ENCODE peak calls at places on chromosomes 1 and 21, in ten cellular contexts. One of them, this sample, is unnamed.

GRCh38 chr1:211260161-211261107 is 1.3 kb downstream of the RCOR3 start:
- DNase-seq in T-helper 9 cell: peak; percentile 55
- DNase-seq in stimulated activated CD8-positive, alpha-beta memory T cell treated with anti-CD3 and anti-CD28 coated beads, Interleukin-7, amount 100 ng/mL, for 24 hours: peak; percentile 53
- DNase-seq in activated CD8-positive, alpha-beta memory T cell treated with anti-CD3 and anti-CD28 coated beads, Interleukin-2, amount 50 U/mL, for 4 hours: peak; percentile 53
- DNase-seq in renal cortical epithelial cell: peak; percentile 58
- DNase-seq in NCI-H1930: peak; percentile 32
- DNase-seq in pancreas: peak; percentile 87
- DNase-seq in A549: peak; percentile 82
- DNase-seq in progenitor cell of endocrine pancreas: peak; percentile 43
- DNase-seq in CD8-positive, alpha-beta memory T cell: peak; percentile 57
- DNase-seq in this sample: peak; percentile 46

GRCh38 chr1:240682166-240682565 is 70.2 kb upstream of the GREM2 start:
- DNase-seq in T-helper 9 cell: no peak
- DNase-seq in stimulated activated CD8-positive, alpha-beta memory T cell treated with anti-CD3 and anti-CD28 coated beads, Interleukin-7, amount 100 ng/mL, for 24 hours: no peak
- DNase-seq in activated CD8-positive, alpha-beta memory T cell treated with anti-CD3 and anti-CD28 coated beads, Interleukin-2, amount 50 U/mL, for 4 hours: no peak
- DNase-seq in renal cortical epithelial cell: no peak
- DNase-seq in NCI-H1930: no peak
- DNase-seq in pancreas: no peak
- DNase-seq in A549: no peak
- DNase-seq in progenitor cell of endocrine pancreas: no peak
- DNase-seq in CD8-positive, alpha-beta memory T cell: no peak
- DNase-seq in this sample: no peak

GRCh38 chr1:36664564-36665287 is 182.0 kb upstream of the CSF3R start:
- DNase-seq in T-helper 9 cell: no peak
- DNase-seq in stimulated activated CD8-positive, alpha-beta memory T cell treated with anti-CD3 and anti-CD28 coated beads, Interleukin-7, amount 100 ng/mL, for 24 hours: no peak
- DNase-seq in activated CD8-positive, alpha-beta memory T cell treated with anti-CD3 and anti-CD28 coated beads, Interleukin-2, amount 50 U/mL, for 4 hours: no peak
- DNase-seq in renal cortical epithelial cell: no peak
- DNase-seq in NCI-H1930: no peak
- DNase-seq in pancreas: no peak
- DNase-seq in A549: no peak
- DNase-seq in progenitor cell of endocrine pancreas: no peak
- DNase-seq in CD8-positive, alpha-beta memory T cell: no peak
- DNase-seq in this sample: no peak

GRCh38 chr21:14842641-14843040 is 222.2 kb downstream of the NRIP1 start:
- DNase-seq in T-helper 9 cell: no peak
- DNase-seq in stimulated activated CD8-positive, alpha-beta memory T cell treated with anti-CD3 and anti-CD28 coated beads, Interleukin-7, amount 100 ng/mL, for 24 hours: no peak
- DNase-seq in activated CD8-positive, alpha-beta memory T cell treated with anti-CD3 and anti-CD28 coated beads, Interleukin-2, amount 50 U/mL, for 4 hours: no peak
- DNase-seq in renal cortical epithelial cell: no peak
- DNase-seq in NCI-H1930: no peak
- DNase-seq in pancreas: no peak
- DNase-seq in A549: no peak
- DNase-seq in progenitor cell of endocrine pancreas: no peak
- DNase-seq in CD8-positive, alpha-beta memory T cell: no peak
- DNase-seq in this sample: no peak

GRCh38 chr1:26744075-26744958 is 43.4 kb upstream of the PIGV start:
- DNase-seq in T-helper 9 cell: peak; percentile 58
- DNase-seq in stimulated activated CD8-positive, alpha-beta memory T cell treated with anti-CD3 and anti-CD28 coated beads, Interleukin-7, amount 100 ng/mL, for 24 hours: peak; percentile 55
- DNase-seq in activated CD8-positive, alpha-beta memory T cell treated with anti-CD3 and anti-CD28 coated beads, Interleukin-2, amount 50 U/mL, for 4 hours: peak; percentile 72
- DNase-seq in renal cortical epithelial cell: peak; percentile 76
- DNase-seq in NCI-H1930: no peak
- DNase-seq in pancreas: no peak
- DNase-seq in A549: no peak
- DNase-seq in progenitor cell of endocrine pancreas: no peak
- DNase-seq in CD8-positive, alpha-beta memory T cell: peak; percentile 68
- DNase-seq in this sample: peak; percentile 46

GRCh38 chr1:85599076-85599491 is 18.5 kb downstream of the CCN1 start:
- DNase-seq in T-helper 9 cell: no peak
- DNase-seq in stimulated activated CD8-positive, alpha-beta memory T cell treated with anti-CD3 and anti-CD28 coated beads, Interleukin-7, amount 100 ng/mL, for 24 hours: no peak
- DNase-seq in activated CD8-positive, alpha-beta memory T cell treated with anti-CD3 and anti-CD28 coated beads, Interleukin-2, amount 50 U/mL, for 4 hours: no peak
- DNase-seq in renal cortical epithelial cell: peak; percentile 61
- DNase-seq in NCI-H1930: no peak
- DNase-seq in pancreas: no peak
- DNase-seq in A549: no peak
- DNase-seq in progenitor cell of endocrine pancreas: no peak
- DNase-seq in CD8-positive, alpha-beta memory T cell: no peak
- DNase-seq in this sample: no peak

GRCh38 chr21:36976882-36977651 is 10.6 kb upstream of the HLCS start:
- DNase-seq in T-helper 9 cell: no peak
- DNase-seq in stimulated activated CD8-positive, alpha-beta memory T cell treated with anti-CD3 and anti-CD28 coated beads, Interleukin-7, amount 100 ng/mL, for 24 hours: no peak
- DNase-seq in activated CD8-positive, alpha-beta memory T cell treated with anti-CD3 and anti-CD28 coated beads, Interleukin-2, amount 50 U/mL, for 4 hours: peak; percentile 24
- DNase-seq in renal cortical epithelial cell: peak; percentile 80
- DNase-seq in NCI-H1930: peak; percentile 33
- DNase-seq in pancreas: no peak
- DNase-seq in A549: peak; percentile 23
- DNase-seq in progenitor cell of endocrine pancreas: no peak
- DNase-seq in CD8-positive, alpha-beta memory T cell: peak; percentile 3
- DNase-seq in this sample: no peak

GRCh38 chr1:20349561-20349960 is 58.9 kb downstream of the VWA5B1 start:
- DNase-seq in T-helper 9 cell: no peak
- DNase-seq in stimulated activated CD8-positive, alpha-beta memory T cell treated with anti-CD3 and anti-CD28 coated beads, Interleukin-7, amount 100 ng/mL, for 24 hours: no peak
- DNase-seq in activated CD8-positive, alpha-beta memory T cell treated with anti-CD3 and anti-CD28 coated beads, Interleukin-2, amount 50 U/mL, for 4 hours: no peak
- DNase-seq in renal cortical epithelial cell: no peak
- DNase-seq in NCI-H1930: no peak
- DNase-seq in pancreas: no peak
- DNase-seq in A549: no peak
- DNase-seq in progenitor cell of endocrine pancreas: no peak
- DNase-seq in CD8-positive, alpha-beta memory T cell: no peak
- DNase-seq in this sample: no peak

GRCh38 chr1:228842094-228842775 is 107.0 kb downstream of the RHOU start:
- DNase-seq in T-helper 9 cell: no peak
- DNase-seq in stimulated activated CD8-positive, alpha-beta memory T cell treated with anti-CD3 and anti-CD28 coated beads, Interleukin-7, amount 100 ng/mL, for 24 hours: no peak
- DNase-seq in activated CD8-positive, alpha-beta memory T cell treated with anti-CD3 and anti-CD28 coated beads, Interleukin-2, amount 50 U/mL, for 4 hours: no peak
- DNase-seq in renal cortical epithelial cell: peak; percentile 91
- DNase-seq in NCI-H1930: no peak
- DNase-seq in pancreas: no peak
- DNase-seq in A549: peak; percentile 74
- DNase-seq in progenitor cell of endocrine pancreas: no peak
- DNase-seq in CD8-positive, alpha-beta memory T cell: no peak
- DNase-seq in this sample: no peak

GRCh38 chr1:21139601-21140000 is 37.1 kb downstream of the EIF4G3 start:
- DNase-seq in T-helper 9 cell: no peak
- DNase-seq in stimulated activated CD8-positive, alpha-beta memory T cell treated with anti-CD3 and anti-CD28 coated beads, Interleukin-7, amount 100 ng/mL, for 24 hours: no peak
- DNase-seq in activated CD8-positive, alpha-beta memory T cell treated with anti-CD3 and anti-CD28 coated beads, Interleukin-2, amount 50 U/mL, for 4 hours: no peak
- DNase-seq in renal cortical epithelial cell: no peak
- DNase-seq in NCI-H1930: no peak
- DNase-seq in pancreas: no peak
- DNase-seq in A549: no peak
- DNase-seq in progenitor cell of endocrine pancreas: no peak
- DNase-seq in CD8-positive, alpha-beta memory T cell: no peak
- DNase-seq in this sample: no peak

GRCh38 chr1:24560361-24560760 is 4.5 kb downstream of the NCMAP start:
- DNase-seq in T-helper 9 cell: no peak
- DNase-seq in stimulated activated CD8-positive, alpha-beta memory T cell treated with anti-CD3 and anti-CD28 coated beads, Interleukin-7, amount 100 ng/mL, for 24 hours: no peak
- DNase-seq in activated CD8-positive, alpha-beta memory T cell treated with anti-CD3 and anti-CD28 coated beads, Interleukin-2, amount 50 U/mL, for 4 hours: no peak
- DNase-seq in renal cortical epithelial cell: no peak
- DNase-seq in NCI-H1930: no peak
- DNase-seq in pancreas: no peak
- DNase-seq in A549: no peak
- DNase-seq in progenitor cell of endocrine pancreas: no peak
- DNase-seq in CD8-positive, alpha-beta memory T cell: no peak
- DNase-seq in this sample: no peak

GRCh38 chr1:101485712-101486111 is 248.9 kb downstream of the S1PR1 start:
- DNase-seq in T-helper 9 cell: no peak
- DNase-seq in stimulated activated CD8-positive, alpha-beta memory T cell treated with anti-CD3 and anti-CD28 coated beads, Interleukin-7, amount 100 ng/mL, for 24 hours: no peak
- DNase-seq in activated CD8-positive, alpha-beta memory T cell treated with anti-CD3 and anti-CD28 coated beads, Interleukin-2, amount 50 U/mL, for 4 hours: no peak
- DNase-seq in renal cortical epithelial cell: no peak
- DNase-seq in NCI-H1930: no peak
- DNase-seq in pancreas: no peak
- DNase-seq in A549: no peak
- DNase-seq in progenitor cell of endocrine pancreas: no peak
- DNase-seq in CD8-positive, alpha-beta memory T cell: no peak
- DNase-seq in this sample: no peak

GRCh38 chr1:5907966-5908365 is 84.3 kb downstream of the NPHP4 start:
- DNase-seq in T-helper 9 cell: no peak
- DNase-seq in stimulated activated CD8-positive, alpha-beta memory T cell treated with anti-CD3 and anti-CD28 coated beads, Interleukin-7, amount 100 ng/mL, for 24 hours: no peak
- DNase-seq in activated CD8-positive, alpha-beta memory T cell treated with anti-CD3 and anti-CD28 coated beads, Interleukin-2, amount 50 U/mL, for 4 hours: no peak
- DNase-seq in renal cortical epithelial cell: no peak
- DNase-seq in NCI-H1930: no peak
- DNase-seq in pancreas: no peak
- DNase-seq in A549: no peak
- DNase-seq in progenitor cell of endocrine pancreas: no peak
- DNase-seq in CD8-positive, alpha-beta memory T cell: no peak
- DNase-seq in this sample: no peak

GRCh38 chr1:25107643-25108010 is 124.7 kb downstream of the SYF2 start:
- DNase-seq in T-helper 9 cell: no peak
- DNase-seq in stimulated activated CD8-positive, alpha-beta memory T cell treated with anti-CD3 and anti-CD28 coated beads, Interleukin-7, amount 100 ng/mL, for 24 hours: no peak
- DNase-seq in activated CD8-positive, alpha-beta memory T cell treated with anti-CD3 and anti-CD28 coated beads, Interleukin-2, amount 50 U/mL, for 4 hours: no peak
- DNase-seq in renal cortical epithelial cell: no peak
- DNase-seq in NCI-H1930: no peak
- DNase-seq in pancreas: no peak
- DNase-seq in A549: no peak
- DNase-seq in progenitor cell of endocrine pancreas: no peak
- DNase-seq in CD8-positive, alpha-beta memory T cell: no peak
- DNase-seq in this sample: no peak

GRCh38 chr1:115340879-115341278 is 2.8 kb upstream of the NGF start:
- DNase-seq in T-helper 9 cell: no peak
- DNase-seq in stimulated activated CD8-positive, alpha-beta memory T cell treated with anti-CD3 and anti-CD28 coated beads, Interleukin-7, amount 100 ng/mL, for 24 hours: no peak
- DNase-seq in activated CD8-positive, alpha-beta memory T cell treated with anti-CD3 and anti-CD28 coated beads, Interleukin-2, amount 50 U/mL, for 4 hours: no peak
- DNase-seq in renal cortical epithelial cell: no peak
- DNase-seq in NCI-H1930: no peak
- DNase-seq in pancreas: no peak
- DNase-seq in A549: no peak
- DNase-seq in progenitor cell of endocrine pancreas: no peak
- DNase-seq in CD8-positive, alpha-beta memory T cell: no peak
- DNase-seq in this sample: no peak

GRCh38 chr1:160219062-160219929 is 14.1 kb downstream of the PEA15 start:
- DNase-seq in T-helper 9 cell: no peak
- DNase-seq in stimulated activated CD8-positive, alpha-beta memory T cell treated with anti-CD3 and anti-CD28 coated beads, Interleukin-7, amount 100 ng/mL, for 24 hours: no peak
- DNase-seq in activated CD8-positive, alpha-beta memory T cell treated with anti-CD3 and anti-CD28 coated beads, Interleukin-2, amount 50 U/mL, for 4 hours: no peak
- DNase-seq in renal cortical epithelial cell: peak; percentile 61
- DNase-seq in NCI-H1930: no peak
- DNase-seq in pancreas: no peak
- DNase-seq in A549: peak; percentile 55
- DNase-seq in progenitor cell of endocrine pancreas: no peak
- DNase-seq in CD8-positive, alpha-beta memory T cell: no peak
- DNase-seq in this sample: peak; percentile 25

GRCh38 chr1:206766251-206766856 is 4.2 kb upstream of the IL19 start:
- DNase-seq in T-helper 9 cell: peak; percentile 54
- DNase-seq in stimulated activated CD8-positive, alpha-beta memory T cell treated with anti-CD3 and anti-CD28 coated beads, Interleukin-7, amount 100 ng/mL, for 24 hours: peak; percentile 37
- DNase-seq in activated CD8-positive, alpha-beta memory T cell treated with anti-CD3 and anti-CD28 coated beads, Interleukin-2, amount 50 U/mL, for 4 hours: peak; percentile 74
- DNase-seq in renal cortical epithelial cell: peak; percentile 95
- DNase-seq in NCI-H1930: no peak
- DNase-seq in pancreas: no peak
- DNase-seq in A549: no peak
- DNase-seq in progenitor cell of endocrine pancreas: no peak
- DNase-seq in CD8-positive, alpha-beta memory T cell: peak; percentile 57
- DNase-seq in this sample: no peak

GRCh38 chr1:200907611-200908097 is 13.0 kb downstream of the INAVA start:
- DNase-seq in T-helper 9 cell: no peak
- DNase-seq in stimulated activated CD8-positive, alpha-beta memory T cell treated with anti-CD3 and anti-CD28 coated beads, Interleukin-7, amount 100 ng/mL, for 24 hours: no peak
- DNase-seq in activated CD8-positive, alpha-beta memory T cell treated with anti-CD3 and anti-CD28 coated beads, Interleukin-2, amount 50 U/mL, for 4 hours: no peak
- DNase-seq in renal cortical epithelial cell: peak; percentile 63
- DNase-seq in NCI-H1930: no peak
- DNase-seq in pancreas: no peak
- DNase-seq in A549: no peak
- DNase-seq in progenitor cell of endocrine pancreas: no peak
- DNase-seq in CD8-positive, alpha-beta memory T cell: no peak
- DNase-seq in this sample: no peak

GRCh38 chr21:43774163-43774562 is 1.9 kb downstream of the CSTB start:
- DNase-seq in T-helper 9 cell: no peak
- DNase-seq in stimulated activated CD8-positive, alpha-beta memory T cell treated with anti-CD3 and anti-CD28 coated beads, Interleukin-7, amount 100 ng/mL, for 24 hours: no peak
- DNase-seq in activated CD8-positive, alpha-beta memory T cell treated with anti-CD3 and anti-CD28 coated beads, Interleukin-2, amount 50 U/mL, for 4 hours: no peak
- DNase-seq in renal cortical epithelial cell: no peak
- DNase-seq in NCI-H1930: no peak
- DNase-seq in pancreas: no peak
- DNase-seq in A549: no peak
- DNase-seq in progenitor cell of endocrine pancreas: no peak
- DNase-seq in CD8-positive, alpha-beta memory T cell: no peak
- DNase-seq in this sample: no peak

GRCh38 chr1:43271186-43272118 is 1.7 kb downstream of the TMEM125 start:
- DNase-seq in T-helper 9 cell: no peak
- DNase-seq in stimulated activated CD8-positive, alpha-beta memory T cell treated with anti-CD3 and anti-CD28 coated beads, Interleukin-7, amount 100 ng/mL, for 24 hours: no peak
- DNase-seq in activated CD8-positive, alpha-beta memory T cell treated with anti-CD3 and anti-CD28 coated beads, Interleukin-2, amount 50 U/mL, for 4 hours: no peak
- DNase-seq in renal cortical epithelial cell: no peak
- DNase-seq in NCI-H1930: no peak
- DNase-seq in pancreas: no peak
- DNase-seq in A549: no peak
- DNase-seq in progenitor cell of endocrine pancreas: no peak
- DNase-seq in CD8-positive, alpha-beta memory T cell: no peak
- DNase-seq in this sample: no peak

GRCh38 chr1:203054184-203054583 is 27.9 kb downstream of the PPFIA4 start:
- DNase-seq in T-helper 9 cell: no peak
- DNase-seq in stimulated activated CD8-positive, alpha-beta memory T cell treated with anti-CD3 and anti-CD28 coated beads, Interleukin-7, amount 100 ng/mL, for 24 hours: no peak
- DNase-seq in activated CD8-positive, alpha-beta memory T cell treated with anti-CD3 and anti-CD28 coated beads, Interleukin-2, amount 50 U/mL, for 4 hours: no peak
- DNase-seq in renal cortical epithelial cell: no peak
- DNase-seq in NCI-H1930: no peak
- DNase-seq in pancreas: no peak
- DNase-seq in A549: no peak
- DNase-seq in progenitor cell of endocrine pancreas: no peak
- DNase-seq in CD8-positive, alpha-beta memory T cell: no peak
- DNase-seq in this sample: no peak

GRCh38 chr1:77757616-77758015 is 2.0 kb downstream of the USP33 start:
- DNase-seq in T-helper 9 cell: no peak
- DNase-seq in stimulated activated CD8-positive, alpha-beta memory T cell treated with anti-CD3 and anti-CD28 coated beads, Interleukin-7, amount 100 ng/mL, for 24 hours: no peak
- DNase-seq in activated CD8-positive, alpha-beta memory T cell treated with anti-CD3 and anti-CD28 coated beads, Interleukin-2, amount 50 U/mL, for 4 hours: no peak
- DNase-seq in renal cortical epithelial cell: peak; percentile 55
- DNase-seq in NCI-H1930: no peak
- DNase-seq in pancreas: no peak
- DNase-seq in A549: no peak
- DNase-seq in progenitor cell of endocrine pancreas: no peak
- DNase-seq in CD8-positive, alpha-beta memory T cell: no peak
- DNase-seq in this sample: no peak

GRCh38 chr1:39859859-39860812 is 23.2 kb downstream of the TRIT1 start:
- DNase-seq in T-helper 9 cell: no peak
- DNase-seq in stimulated activated CD8-positive, alpha-beta memory T cell treated with anti-CD3 and anti-CD28 coated beads, Interleukin-7, amount 100 ng/mL, for 24 hours: no peak
- DNase-seq in activated CD8-positive, alpha-beta memory T cell treated with anti-CD3 and anti-CD28 coated beads, Interleukin-2, amount 50 U/mL, for 4 hours: no peak
- DNase-seq in renal cortical epithelial cell: no peak
- DNase-seq in NCI-H1930: no peak
- DNase-seq in pancreas: no peak
- DNase-seq in A549: no peak
- DNase-seq in progenitor cell of endocrine pancreas: no peak
- DNase-seq in CD8-positive, alpha-beta memory T cell: no peak
- DNase-seq in this sample: no peak

GRCh38 chr21:36504067-36505058 is 24.4 kb upstream of the CLDN14 start:
- DNase-seq in T-helper 9 cell: peak; percentile 16
- DNase-seq in stimulated activated CD8-positive, alpha-beta memory T cell treated with anti-CD3 and anti-CD28 coated beads, Interleukin-7, amount 100 ng/mL, for 24 hours: no peak
- DNase-seq in activated CD8-positive, alpha-beta memory T cell treated with anti-CD3 and anti-CD28 coated beads, Interleukin-2, amount 50 U/mL, for 4 hours: peak; percentile 37
- DNase-seq in renal cortical epithelial cell: peak; percentile 51
- DNase-seq in NCI-H1930: no peak
- DNase-seq in pancreas: no peak
- DNase-seq in A549: peak; percentile 5
- DNase-seq in progenitor cell of endocrine pancreas: no peak
- DNase-seq in CD8-positive, alpha-beta memory T cell: peak; percentile 4
- DNase-seq in this sample: no peak

This sample was measured in T1000.